ENCODE peak calls at places on chromosomes 3 and 15, in seven cellular contexts. Z, H, D, O, J, E and P are unnamed samples.

GRCh38 chr3:120370463-120370862 is 21.3 kb upstream of the LRRC58 start:
- DNase-seq in O (no peak), J (no peak), H (no peak), Z (no peak), D (no peak), E (no peak), P (no peak)

GRCh38 chr3:197216169-197216860 is 82.1 kb downstream of the DLG1 start:
- DNase-seq in O (peak), H (no peak), D (peak), E (peak), Z (no peak), J (no peak), P (no peak)

GRCh38 chr3:112752092-112752512 is 94.6 kb downstream of the CD200R1L start:
- DNase-seq in O (peak), D (peak), J (no peak), Z (no peak), E (peak), H (no peak), P (no peak)

GRCh38 chr15:42427429-42428223 is 63.3 kb downstream of the ZNF106 start:
- DNase-seq in D (peak), H (no peak), J (no peak), O (peak), Z (no peak), E (peak), P (no peak)

GRCh38 chr15:27743638-27744037 is 355.5 kb downstream of the OCA2 start:
- DNase-seq in H (no peak), O (no peak), J (no peak), E (no peak), D (no peak), Z (no peak), P (no peak)

GRCh38 chr3:126487151-126487771 is 11.6 kb upstream of the ZXDC start:
- DNase-seq in Z (peak), J (no peak), E (peak), D (no peak), O (no peak), H (no peak), P (no peak)

GRCh38 chr3:108060331-108060730 is 30.5 kb downstream of the CD47 start:
- DNase-seq in O (peak), D (peak), J (no peak), E (no peak), H (no peak), Z (no peak), P (no peak)

GRCh38 chr3:181808053-181808452 is 96.3 kb downstream of the SOX2 start:
- DNase-seq in H (no peak), O (no peak), Z (no peak), E (no peak), J (no peak), D (no peak), P (no peak)

GRCh38 chr3:11774296-11774877 is 72.3 kb downstream of the TAMM41 start:
- DNase-seq in D (peak), Z (no peak), O (peak), E (peak), J (peak), H (no peak), P (peak)

GRCh38 chr15:90101969-90102890 is at the start of gene IDH2:
- DNase-seq in E (peak), O (peak), D (peak), Z (peak), H (peak), J (peak), P (peak)

GRCh38 chr15:90101130-90101968 is 919 bp downstream of the IDH2 start:
- DNase-seq in O (peak), J (no peak), D (no peak), H (peak), Z (peak), E (peak), P (peak)

GRCh38 chr15:90097475-90097874 is 4.8 kb downstream of the IDH2 start:
- DNase-seq in Z (no peak), H (peak), J (no peak), O (no peak), D (no peak), E (no peak), P (no peak)

GRCh38 chr15:90099868-90100854 is 2.1 kb downstream of the IDH2 start:
- DNase-seq in O (peak), J (no peak), H (peak), D (peak), E (peak), Z (no peak), P (peak)

DNA sequence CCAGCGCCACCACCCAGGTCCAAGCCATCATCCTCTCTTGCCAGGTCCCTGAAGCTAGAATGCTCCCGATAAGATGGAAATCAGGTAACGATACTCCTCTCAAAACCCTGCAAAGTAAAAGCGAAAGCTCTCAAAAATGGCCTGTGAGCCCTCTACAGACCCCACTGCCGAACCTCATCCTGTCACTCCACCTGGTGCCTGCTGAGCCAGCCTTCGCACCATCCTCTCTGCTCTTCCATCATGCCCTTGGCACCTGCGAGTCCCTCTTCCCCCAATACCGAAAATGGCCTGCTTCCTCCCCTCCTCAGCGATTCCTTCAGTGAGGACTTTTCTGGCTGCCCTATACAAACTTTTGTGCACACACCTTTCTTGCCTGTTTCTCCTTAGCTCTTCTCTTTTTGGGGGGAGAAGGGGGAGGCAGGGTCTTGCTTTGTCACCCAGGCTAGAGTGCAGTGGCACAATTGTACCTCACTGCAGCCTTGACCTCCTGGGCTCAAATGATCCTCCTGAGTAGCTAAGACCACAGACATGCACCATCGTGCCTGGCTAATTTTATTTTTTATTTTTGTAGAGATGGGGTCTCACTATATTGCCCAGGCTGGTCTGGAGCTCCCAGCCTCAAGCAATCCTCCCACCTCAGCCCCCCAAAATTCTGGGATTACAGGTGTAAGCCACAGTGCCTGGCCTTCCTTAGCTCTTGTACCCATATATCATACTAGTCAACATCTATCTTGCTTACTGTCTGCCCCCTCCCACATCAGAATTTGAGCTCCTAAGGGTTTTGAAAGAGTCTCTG is 3.0 kb downstream of the IDH2 start:
- DNase-seq in H (peak), J (no peak), D (no peak), O (no peak), E (no peak), Z (no peak), P (no peak)
- H3K9ac ChIP-seq in H (peak), J (no peak), D (peak), O (no peak), E (peak), Z (peak), P (peak)

DNA sequence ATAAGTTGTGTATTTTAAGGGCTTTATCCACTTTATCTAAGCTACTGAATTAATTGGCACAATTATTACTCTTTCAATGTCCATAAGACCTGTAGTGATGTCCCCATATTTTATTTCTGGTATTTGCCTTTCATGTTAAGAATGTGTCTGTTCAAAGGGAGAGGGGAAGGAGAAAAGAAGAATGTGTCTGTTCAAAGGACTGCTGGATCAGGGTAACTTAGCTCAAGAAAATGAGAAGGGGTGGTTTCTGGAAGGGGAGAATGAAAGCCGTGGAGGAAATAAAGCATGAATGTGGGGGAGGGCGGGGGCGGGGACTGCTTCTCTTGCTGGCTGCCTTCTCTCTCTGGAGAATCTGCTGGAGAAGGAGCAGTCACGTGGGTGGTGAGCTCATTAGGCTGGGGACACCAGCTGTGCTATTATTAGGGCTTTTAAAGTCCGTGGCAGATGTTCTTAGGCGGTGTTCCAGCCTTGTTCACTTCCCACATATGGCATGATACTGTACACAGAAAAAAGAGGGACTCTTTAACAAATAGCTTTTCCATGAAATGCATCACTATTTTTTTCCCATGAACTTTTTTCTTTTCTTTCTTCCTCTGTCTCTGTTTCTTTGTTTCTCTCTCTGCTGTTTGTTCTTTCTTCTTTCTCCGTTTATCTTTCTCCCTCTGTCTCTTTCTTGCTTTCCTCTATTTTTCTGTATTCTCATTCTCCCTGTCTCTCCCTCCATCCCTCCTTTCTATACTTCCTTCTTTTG is 63.7 kb upstream of the ULK4 start:
- DNase-seq in D (peak), Z (peak), J (peak), H (peak), E (peak), O (peak), P (peak)
- H3K4me3 ChIP-seq in D (no peak), Z (peak), J (peak), H (no peak), E (peak), O (peak), P (no peak)

DNA sequence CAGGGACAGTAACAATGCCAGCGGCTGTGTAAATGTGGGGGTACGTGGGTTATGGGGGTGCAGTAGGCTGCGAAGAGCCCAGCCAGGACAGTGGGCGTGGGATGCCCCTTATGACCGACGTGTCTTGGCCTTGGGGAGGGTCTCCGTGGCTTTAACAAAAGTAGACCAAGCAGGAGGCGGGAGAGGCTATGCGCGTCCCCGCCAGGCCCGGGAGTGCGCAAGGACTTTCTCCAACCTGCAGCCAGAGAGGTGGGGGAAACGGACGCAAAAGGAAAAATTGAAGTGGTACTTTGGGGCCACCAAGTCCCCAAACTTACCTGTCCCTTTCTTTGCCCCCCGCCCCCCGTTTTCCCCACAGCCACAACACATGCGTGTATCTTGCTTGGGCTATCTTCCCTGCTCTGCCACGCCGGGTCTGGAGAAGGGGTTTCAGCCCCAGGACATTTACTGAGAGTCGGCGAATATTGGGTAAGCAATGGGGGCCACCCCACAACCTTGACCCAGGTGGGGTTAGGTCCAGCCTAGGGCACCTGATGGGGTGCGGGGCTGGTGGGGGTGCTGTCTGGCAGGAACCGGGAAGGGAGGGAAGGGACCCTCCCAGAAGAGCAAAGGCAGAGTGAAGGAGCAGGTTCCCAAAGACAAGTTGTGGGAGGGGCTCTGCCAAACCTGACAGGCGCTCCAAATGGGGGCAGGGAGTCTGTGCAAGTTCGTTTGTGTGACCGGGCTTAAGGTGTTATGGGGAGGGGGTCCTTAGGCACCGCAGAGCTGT is 647 bp downstream of the ISLR2 start:
- DNase-seq in Z (no peak), O (no peak), H (no peak), D (no peak), J (no peak), E (no peak), P (no peak)
- H3K9ac ChIP-seq in Z (no peak), O (no peak), H (no peak), D (no peak), J (no peak), E (no peak), P (no peak)

GRCh38 chr15:90892023-90892422 is 7.7 kb downstream of the FES start:
- DNase-seq in J (no peak), O (no peak), H (no peak), Z (peak), E (no peak), D (no peak), P (no peak)
- H3K4me3 ChIP-seq in J (no peak), O (no peak), H (no peak), Z (no peak), E (no peak), D (no peak), P (no peak)

GRCh38 chr3:30399394-30400181 is 206.8 kb upstream of the TGFBR2 start:
- DNase-seq in D (peak), E (no peak), H (no peak), O (peak), J (no peak), Z (no peak), P (no peak)

GRCh38 chr3:30397030-30397429 is 209.4 kb upstream of the TGFBR2 start:
- DNase-seq in J (no peak), D (no peak), Z (no peak), H (no peak), E (no peak), O (no peak), P (no peak)

GRCh38 chr3:30400924-30401323 is 205.5 kb upstream of the TGFBR2 start:
- DNase-seq in J (no peak), Z (no peak), H (no peak), D (peak), E (no peak), O (peak), P (no peak)

GRCh38 chr3:30401971-30402370 is 204.4 kb upstream of the TGFBR2 start:
- DNase-seq in J (no peak), O (peak), D (peak), H (no peak), E (peak), Z (no peak), P (no peak)
- H3K9ac ChIP-seq in J (no peak), O (no peak), D (no peak), H (no peak), E (no peak), Z (no peak), P (no peak)